ENCODE peak calls at places on chromosomes 13 and 19, in eight cellular contexts. G, W, C, H, D, X, N and Q are unnamed samples.

GRCh38 chr19:50221087-50221486 is 17.7 kb downstream of the MYH14 start:
- DNase-seq in G (no peak), W (no peak), C (no peak), H (no peak), D (no peak), X (no peak), N (no peak), Q (no peak)

GRCh38 chr13:44218501-44219240 is 155.0 kb upstream of the SERP2 start:
- DNase-seq in G (no peak), W (no peak), C (peak), H (no peak), D (no peak), X (no peak), N (no peak), Q (no peak)

GRCh38 chr13:112105884-112106283 is 38.9 kb downstream of the SOX1 start:
- DNase-seq in G (no peak), W (no peak), C (no peak), H (no peak), D (no peak), X (no peak), N (no peak), Q (peak)

GRCh38 chr19:53463263-53463662 is 4.3 kb upstream of the ZNF813 start:
- DNase-seq in G (no peak), W (no peak), C (peak), H (peak), D (no peak), X (no peak), N (no peak), Q (peak)

GRCh38 chr19:37699057-37699456 is 20.5 kb downstream of the ZNF607 start:
- DNase-seq in G (no peak), W (no peak), C (no peak), H (no peak), D (no peak), X (no peak), N (no peak), Q (no peak)

GRCh38 chr13:76873454-76873853 is 12.8 kb downstream of the KCTD12 start:
- DNase-seq in G (no peak), W (no peak), C (no peak), H (no peak), D (no peak), X (no peak), N (no peak), Q (no peak)

GRCh38 chr13:21231426-21231945 is 55.0 kb downstream of the MRPL57 start:
- DNase-seq in G (no peak), W (no peak), C (no peak), H (no peak), D (no peak), X (no peak), N (no peak), Q (no peak)

GRCh38 chr13:78679329-78679728 is 20.4 kb upstream of the OBI1 start:
- DNase-seq in G (no peak), W (no peak), C (no peak), H (no peak), D (no peak), X (no peak), N (no peak), Q (no peak)

GRCh38 chr19:33622505-33622808 is 704 bp downstream of the CHST8 start:
- DNase-seq in G (no peak), W (no peak), C (no peak), H (no peak), D (no peak), X (no peak), N (no peak), Q (no peak)

GRCh38 chr13:42137856-42138537 is 89.5 kb downstream of the DGKH start:
- DNase-seq in G (no peak), W (no peak), C (no peak), H (no peak), D (no peak), X (no peak), N (no peak), Q (no peak)

GRCh38 chr19:17097593-17098126 is 22.1 kb downstream of the MYO9B start:
- DNase-seq in G (peak), W (peak), C (no peak), H (no peak), D (no peak), X (no peak), N (peak), Q (no peak)

GRCh38 chr19:45223879-45224278 is 21.3 kb downstream of the EXOC3L2 start:
- DNase-seq in G (no peak), W (no peak), C (no peak), H (no peak), D (no peak), X (no peak), N (no peak), Q (no peak)

GRCh38 chr13:96880419-96880818 is 113.9 kb downstream of the OXGR1 start:
- DNase-seq in G (no peak), W (no peak), C (no peak), H (no peak), D (no peak), X (no peak), N (no peak), Q (no peak)

GRCh38 chr19:44757735-44758505 is 9.4 kb downstream of the BCL3 start:
- DNase-seq in G (no peak), W (peak), C (peak), H (peak), D (no peak), X (no peak), N (no peak), Q (peak)